ENCODE peak calls at places on chromosome X, in five cellular contexts. P is pancreas, M is stomach, E is GM03348, L is HL-60. R is an unnamed sample.
A peak's percentile ranks its signal among the peaks of the same experiment; 100 is the strongest.

GRCh38 chrX:119502727-119503483 is 34.7 kb downstream of the SLC25A5 start:
- DNase-seq in E (peak; percentile 47), M (peak; percentile 71), P (no peak), L (no peak), R (peak; percentile 67)

GRCh38 chrX:43357741-43358140 is 298.4 kb upstream of the MAOA start:
- DNase-seq in L (no peak), P (no peak), E (no peak), M (no peak), R (no peak)

GRCh38 chrX:141903400-141904155 is at the start of gene MAGEC1:
- DNase-seq in P (peak; percentile 35), M (no peak), E (no peak), L (no peak), R (no peak)

GRCh38 chrX:23637187-23637586 is 30.1 kb upstream of the PRDX4 start:
- DNase-seq in M (no peak), P (no peak), E (no peak), L (no peak), R (no peak)

GRCh38 chrX:101347859-101348451 is 587 bp downstream of the TIMM8A start:
- DNase-seq in P (no peak), L (no peak), M (no peak), E (peak; percentile 13), R (no peak)

GRCh38 chrX:96791559-96791958 is 92.1 kb upstream of the RPA4 start:
- DNase-seq in E (no peak), L (no peak), M (no peak), P (no peak), R (no peak)

GRCh38 chrX:18898517-18898916 is 85.4 kb downstream of the PHKA2 start:
- DNase-seq in L (no peak), E (no peak), P (no peak), M (no peak), R (no peak)

GRCh38 chrX:119189586-119189985 is 46.5 kb upstream of the PGRMC1 start:
- DNase-seq in M (no peak), E (peak; percentile 74), L (no peak), P (no peak), R (no peak)

GRCh38 chrX:74363914-74364313 is 57.4 kb upstream of the SLC16A2 start:
- DNase-seq in M (no peak), L (no peak), E (no peak), P (no peak), R (no peak)

GRCh38 chrX:19593684-19594083 is 78.4 kb upstream of the MAP3K15 start:
- DNase-seq in M (no peak), L (no peak), E (peak; percentile 14), P (no peak), R (no peak)

GRCh38 chrX:41530082-41530481 is 82.9 kb downstream of the NYX start:
- DNase-seq in E (no peak), M (no peak), L (no peak), P (no peak), R (no peak)

GRCh38 chrX:154411322-154411980 is at the start of gene TAFAZZIN:
- DNase-seq in E (peak; percentile 89), L (peak; percentile 31), M (peak; percentile 78), P (peak; percentile 86), R (peak; percentile 78)

GRCh38 chrX:136310411-136310810 is 9.6 kb downstream of the ADGRG4 start:
- DNase-seq in E (no peak), L (no peak), P (no peak), M (no peak), R (no peak)

GRCh38 chrX:22912598-22912997 is 87.2 kb upstream of the DDX53 start:
- DNase-seq in M (no peak), E (no peak), L (no peak), P (no peak), R (no peak)

GRCh38 chrX:106177106-106177981 is 9.2 kb downstream of the PWWP3B start:
- DNase-seq in L (no peak), M (no peak), P (peak; percentile 49), E (no peak), R (peak; percentile 43)

GRCh38 chrX:24294619-24295018 is 19.2 kb downstream of the SUPT20HL2 start:
- DNase-seq in E (no peak), P (no peak), L (no peak), M (no peak), R (no peak)

GRCh38 chrX:30875957-30876356 is 13.1 kb downstream of the TAB3 start:
- DNase-seq in E (peak; percentile 32), P (no peak), M (no peak), L (no peak), R (no peak)

GRCh38 chrX:140501940-140502468 is 2.9 kb downstream of the SOX3 start:
- DNase-seq in P (no peak), E (no peak), L (no peak), M (no peak), R (no peak)

GRCh38 chrX:153375571-153375970 is 25.6 kb downstream of the PNMA6E start:
- DNase-seq in M (no peak), L (no peak), E (no peak), P (no peak), R (no peak)

GRCh38 chrX:124242160-124242559 is 90.3 kb upstream of the TEX13D start:
- DNase-seq in M (no peak), L (no peak), P (no peak), E (peak; percentile 23), R (no peak)

GRCh38 chrX:40132751-40133150 is 35.0 kb upstream of the BCOR start:
- DNase-seq in E (peak; percentile 77), L (no peak), P (no peak), M (peak; percentile 82), R (peak; percentile 73)

GRCh38 chrX:129780441-129781105 is 824 bp downstream of the SASH3 start:
- DNase-seq in E (no peak), M (no peak), P (no peak), L (no peak), R (peak; percentile 31)

GRCh38 chrX:24357101-24357500 is 3.3 kb upstream of the SUPT20HL1 start:
- DNase-seq in E (peak; percentile 33), M (no peak), L (no peak), P (no peak), R (no peak)

GRCh38 chrX:123962006-123962485 is 540 bp downstream of the STAG2 start:
- DNase-seq in M (no peak), E (no peak), L (no peak), P (no peak), R (no peak)

GRCh38 chrX:12973561-12974216 is 1.2 kb upstream of the TMSB4X start:
- DNase-seq in M (peak; percentile 50), P (peak; percentile 52), E (no peak), L (no peak), R (no peak)

GRCh38 chrX:154490021-154490413 is 412 bp downstream of the SLC10A3 start:
- DNase-seq in E (peak; percentile 50), P (no peak), M (no peak), L (peak; percentile 24), R (no peak)

GRCh38 chrX:138191998-138192397 is 519.5 kb downstream of the FGF13 start:
- DNase-seq in E (peak; percentile 20), L (no peak), M (no peak), P (no peak), R (no peak)

GRCh38 chrX:16212024-16212423 is 44.7 kb downstream of the MAGEB17 start:
- DNase-seq in M (no peak), P (no peak), E (peak; percentile 13), L (no peak), R (no peak)

GRCh38 chrX:15301924-15302323 is 13.5 kb downstream of the ASB11 start:
- DNase-seq in L (peak; percentile 57), M (no peak), P (peak; percentile 64), E (no peak), R (peak; percentile 35)

GRCh38 chrX:22664826-22665225 is 334.9 kb upstream of the DDX53 start:
- DNase-seq in M (no peak), P (no peak), L (no peak), E (no peak), R (no peak)

GRCh38 chrX:25873196-25873595 is 264.9 kb upstream of the MAGEB18 start:
- DNase-seq in P (no peak), M (no peak), L (no peak), E (peak; percentile 4), R (no peak)

GRCh38 chrX:17032351-17032750 is 85.9 kb downstream of the REPS2 start:
- DNase-seq in E (no peak), L (no peak), P (no peak), M (peak; percentile 54), R (no peak)

GRCh38 chrX:75673468-75673867 is 111.6 kb downstream of the MAGEE2 start:
- DNase-seq in E (no peak), L (no peak), M (no peak), P (peak; percentile 14), R (peak; percentile 63)

GRCh38 chrX:16695079-16695676 is 17.3 kb downstream of the CTPS2 start:
- DNase-seq in P (no peak), M (peak; percentile 72), L (no peak), E (peak; percentile 54), R (peak; percentile 50)

GRCh38 chrX:119624951-119625668 is 18.9 kb upstream of the NKRF start:
- DNase-seq in L (no peak), P (no peak), M (no peak), E (no peak), R (no peak)

GRCh38 chrX:41452972-41453371 is 5.8 kb downstream of the NYX start:
- DNase-seq in M (no peak), L (no peak), P (no peak), E (peak; percentile 50), R (no peak)

GRCh38 chrX:12975999-12976558 is 1.2 kb downstream of the TMSB4X start:
- DNase-seq in P (peak; percentile 45), E (peak; percentile 61), L (no peak), M (peak; percentile 40), R (peak; percentile 51)